ENCODE peak calls at places on chromosome 5, in six cellular contexts. Z is tibial nerve, B is astrocyte of the spinal cord, Y is sigmoid colon, E is body of pancreas, H is heart left ventricle. N is an unnamed sample.

GRCh38 chr5:119655081-119655480 is 25.7 kb downstream of the FAM170A start:
- DNase-seq in Z (no peak), B (peak), Y (no peak), E (no peak), H (no peak), N (no peak)

GRCh38 chr5:173027905-173028304 is 28.2 kb upstream of the CREBRF start:
- DNase-seq in Z (no peak), B (no peak), Y (peak), E (no peak), H (no peak), N (no peak)

GRCh38 chr5:143187495-143187894 is 216.0 kb downstream of the NR3C1 start:
- DNase-seq in Z (no peak), B (no peak), Y (no peak), E (no peak), H (no peak), N (no peak)

GRCh38 chr5:122523776-122524175 is 211.7 kb downstream of the SNCAIP start:
- DNase-seq in Z (no peak), B (no peak), Y (no peak), E (no peak), H (no peak), N (no peak)

GRCh38 chr5:142872795-142873194 is 102.6 kb downstream of the ARHGAP26 start:
- DNase-seq in Z (no peak), B (peak), Y (no peak), E (peak), H (no peak), N (peak)

GRCh38 chr5:136909906-136910305 is 544.6 kb upstream of the TRPC7 start:
- DNase-seq in Z (no peak), B (no peak), Y (no peak), E (no peak), H (no peak), N (no peak)

GRCh38 chr5:141691867-141692532 is 10.0 kb upstream of the ARAP3 start:
- DNase-seq in Z (peak), B (peak), Y (peak), E (peak), H (peak), N (peak)

GRCh38 chr5:77210091-77211012 is at the start of gene PDE8B:
- DNase-seq in Z (no peak), B (no peak), Y (no peak), E (no peak), H (no peak), N (peak)

GRCh38 chr5:115349001-115349817 is 52.8 kb upstream of the CCDC112 start:
- DNase-seq in Z (no peak), B (peak), Y (no peak), E (peak), H (no peak), N (peak)

GRCh38 chr5:143601917-143602333 is 198.4 kb upstream of the NR3C1 start:
- DNase-seq in Z (no peak), B (no peak), Y (no peak), E (no peak), H (no peak), N (no peak)

GRCh38 chr5:154194348-154195329 is 4.1 kb downstream of the GALNT10 start:
- DNase-seq in Z (no peak), B (peak), Y (no peak), E (no peak), H (no peak), N (peak)

GRCh38 chr5:180287404-180287803 is 4.5 kb downstream of the MAPK9 start:
- DNase-seq in Z (no peak), B (no peak), Y (no peak), E (no peak), H (no peak), N (no peak)
- TF ChIP-seq CTCF in Z (no peak), B (no peak), Y (no peak), E (no peak), H (no peak), N (no peak)

GRCh38 chr5:1348986-1349245 is 4.0 kb upstream of the CLPTM1L start:
- DNase-seq in Z (no peak), B (no peak), Y (no peak), E (no peak), H (no peak), N (no peak)
- TF ChIP-seq CTCF in Z (no peak), B (no peak), Y (no peak), E (no peak), H (no peak), N (no peak)

GRCh38 chr5:62732677-62733121 is 154.1 kb downstream of the LRRC70 start:
- DNase-seq in Z (no peak), B (peak), Y (no peak), E (no peak), H (no peak), N (no peak)
- TF ChIP-seq CTCF in Z (no peak), B (no peak), Y (no peak), E (no peak), H (no peak), N (no peak)

DNA sequence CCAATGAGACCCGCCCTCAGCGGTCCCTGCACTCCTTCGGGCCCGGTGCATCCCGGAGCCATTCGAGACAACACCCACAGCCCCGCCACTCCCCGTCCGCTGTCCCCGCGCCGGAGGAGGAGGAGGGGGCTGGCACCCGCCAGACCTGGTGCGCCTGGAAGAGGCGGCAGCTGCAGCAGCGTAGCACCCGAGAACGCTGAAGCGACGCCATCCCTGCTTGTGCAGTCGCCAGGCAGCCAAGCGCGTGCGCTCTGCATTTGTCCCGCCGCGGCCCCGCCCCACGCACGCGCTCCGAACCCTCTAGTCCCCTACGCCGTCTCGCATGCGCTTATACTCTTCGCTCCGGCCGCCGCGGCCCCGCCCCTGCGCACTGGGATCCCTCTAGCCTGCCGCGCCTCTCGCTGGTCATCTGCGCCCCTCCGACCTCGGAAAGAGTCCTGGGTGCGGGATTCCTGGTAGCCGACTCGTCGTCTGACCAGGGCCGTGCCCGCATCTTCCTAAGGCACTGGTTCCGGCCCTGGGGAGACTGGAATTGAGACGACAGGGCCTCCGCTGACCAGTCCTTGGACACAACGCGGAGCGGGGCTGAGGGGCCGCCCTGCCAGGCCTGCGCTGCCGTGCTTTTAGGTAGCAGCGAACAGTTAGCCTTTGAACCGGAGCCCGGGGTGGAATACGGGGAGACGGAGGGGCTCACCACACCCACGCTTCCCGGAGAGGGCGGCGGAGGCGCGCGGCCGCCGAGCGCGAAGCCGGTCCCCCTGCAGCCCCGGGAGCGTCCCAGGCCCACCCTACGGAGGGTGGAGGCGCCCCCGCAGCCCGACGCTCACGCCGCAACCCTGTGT is at the start of gene MRNIP:
- DNase-seq in Z (peak), B (peak), Y (peak), E (peak), H (peak), N (peak)
- TF ChIP-seq CTCF in Z (peak), B (peak), Y (no peak), E (peak), H (no peak), N (no peak)